ENCODE peak calls at places on chromosomes 16 and 17, in five cellular contexts. N is progenitor cell of endocrine pancreas, R is IMR-90, A is A549, C is HS-5. Q is an unnamed sample.

GRCh38 chr17:63446218-63446980 is at the start of gene CYB561:
- DNase-seq in A (peak; percentile 92), R (peak; percentile 29), C (no peak), N (peak; percentile 73), Q (peak; percentile 50)

GRCh38 chr17:5897320-5897911 is 172.8 kb upstream of the WSCD1 start:
- DNase-seq in N (no peak), A (no peak), C (no peak), R (no peak), Q (no peak)

GRCh38 chr17:37824534-37825485 is 80.0 kb upstream of the HNF1B start:
- DNase-seq in N (no peak), A (peak; percentile 95), C (peak; percentile 62), R (peak; percentile 90), Q (peak; percentile 95)

GRCh38 chr17:42365136-42365535 is 23.1 kb downstream of the STAT3 start:
- DNase-seq in N (no peak), C (no peak), R (peak; percentile 87), A (no peak), Q (peak; percentile 84)

GRCh38 chr16:57023541-57024249 is 34.3 kb downstream of the NLRC5 start:
- DNase-seq in C (no peak), A (no peak), R (no peak), N (no peak), Q (no peak)

GRCh38 chr17:965311-965989 is 14.1 kb downstream of the NXN start:
- DNase-seq in N (no peak), R (peak; percentile 79), C (no peak), A (no peak), Q (no peak)

GRCh38 chr16:23368469-23368868 is 66.4 kb downstream of the SCNN1B start:
- DNase-seq in R (peak; percentile 12), C (peak; percentile 9), N (no peak), A (no peak), Q (peak; percentile 39)

GRCh38 chr16:49652441-49653175 is 203.3 kb downstream of the ZNF423 start:
- DNase-seq in C (no peak), R (no peak), N (no peak), A (no peak), Q (no peak)

GRCh38 chr17:31492880-31493655 is 101.6 kb downstream of the RAB11FIP4 start:
- DNase-seq in N (no peak), C (no peak), A (no peak), R (no peak), Q (no peak)

GRCh38 chr16:78893340-78893739 is 707.2 kb downstream of the MAF start:
- DNase-seq in R (no peak), C (no peak), A (no peak), N (no peak), Q (no peak)

GRCh38 chr17:78058001-78058400 is 70.6 kb downstream of the TMC6 start:
- DNase-seq in R (no peak), N (no peak), A (no peak), C (no peak), Q (no peak)

GRCh38 chr16:67461600-67462278 is 19.2 kb downstream of the ATP6V0D1 start:
- DNase-seq in R (no peak), A (no peak), C (no peak), N (no peak), Q (no peak)

GRCh38 chr17:69084911-69085310 is 24.2 kb upstream of the ABCA9 start:
- DNase-seq in N (peak; percentile 22), A (peak; percentile 31), C (no peak), R (no peak), Q (no peak)

GRCh38 chr17:64938925-64939474 is 19.7 kb upstream of the LRRC37A3 start:
- DNase-seq in A (peak; percentile 54), C (no peak), R (peak; percentile 25), N (no peak), Q (no peak)

GRCh38 chr17:75645501-75645888 is 12.3 kb downstream of the SMIM5 start:
- DNase-seq in R (no peak), A (peak; percentile 87), C (no peak), N (no peak), Q (peak; percentile 98)

GRCh38 chr17:48427598-48427997 is 2.4 kb downstream of the SKAP1 start:
- DNase-seq in C (no peak), A (no peak), R (no peak), N (no peak), Q (no peak)

GRCh38 chr16:75462804-75463203 is 1.7 kb downstream of the TMEM170A start:
- DNase-seq in N (no peak), C (no peak), A (no peak), R (no peak), Q (no peak)

GRCh38 chr17:78915872-78916632 is 9.1 kb downstream of the TIMP2 start:
- DNase-seq in C (no peak), N (no peak), A (peak; percentile 50), R (no peak), Q (peak; percentile 89)

GRCh38 chr17:37160940-37161339 is 212.2 kb downstream of the AATF start:
- DNase-seq in A (peak; percentile 20), R (peak; percentile 57), C (peak; percentile 15), N (no peak), Q (peak; percentile 46)

GRCh38 chr16:85686912-85687591 is 1.7 kb downstream of the GINS2 start:
- DNase-seq in C (no peak), N (no peak), A (no peak), R (no peak), Q (no peak)

GRCh38 chr16:79411357-79411756 is 189.2 kb downstream of the MAF start:
- DNase-seq in N (no peak), C (no peak), A (no peak), R (no peak), Q (no peak)

GRCh38 chr16:89695875-89696597 is 5.5 kb downstream of the SPATA2L start:
- DNase-seq in C (no peak), R (no peak), A (no peak), N (no peak), Q (no peak)

GRCh38 chr16:86087011-86087453 is 188.1 kb downstream of the IRF8 start:
- DNase-seq in C (no peak), N (no peak), A (no peak), R (no peak), Q (no peak)

GRCh38 chr16:75580-76501 is 2.2 kb upstream of the MPG start:
- DNase-seq in A (no peak), R (peak; percentile 86), N (no peak), C (no peak), Q (peak; percentile 76)

GRCh38 chr16:1152123-1152638 is 725 bp upstream of the CACNA1H start:
- DNase-seq in R (no peak), C (no peak), N (no peak), A (peak; percentile 24), Q (no peak)

GRCh38 chr16:85172465-85173071 is 60.3 kb upstream of the CIBAR2 start:
- DNase-seq in N (no peak), A (peak; percentile 66), R (peak; percentile 53), C (no peak), Q (no peak)

GRCh38 chr16:719815-720506 is 985 bp upstream of the ANTKMT start:
- DNase-seq in C (no peak), N (no peak), A (peak; percentile 70), R (no peak), Q (peak; percentile 44)

GRCh38 chr17:42112552-42113176 is at the start of gene DHX58:
- DNase-seq in R (peak; percentile 80), C (peak; percentile 58), N (no peak), A (peak; percentile 54), Q (peak; percentile 88)

Q was measured in NCI-H226.